ENCODE peak calls at places on chromosomes 1 and 21, in nine cellular contexts. T is AG10803, F is choroid plexus epithelial cell, Q is RWPE1, V is coronary artery, G is neural crest cell, K is heart left ventricle, I is pancreas, N is AG04449. M is an unnamed sample.

GRCh38 chr1:7477593-7477992 is 293.5 kb upstream of the VAMP3 start:
- DNase-seq in T (no peak), F (no peak), Q (no peak), V (no peak), G (no peak), K (no peak), I (no peak), N (no peak), M (no peak)

GRCh38 chr1:19772053-19772452 is 27.7 kb downstream of the TMCO4 start:
- DNase-seq in T (no peak), F (no peak), Q (no peak), V (no peak), G (no peak), K (no peak), I (no peak), N (no peak), M (no peak)

GRCh38 chr1:84077476-84078107 is 66.5 kb upstream of the PRKACB start:
- DNase-seq in T (peak), F (peak), Q (peak), V (peak), G (peak), K (peak), I (peak), N (no peak), M (peak)

GRCh38 chr1:218412181-218412580 is 67.0 kb downstream of the TGFB2 start:
- DNase-seq in T (peak), F (peak), Q (no peak), V (no peak), G (no peak), K (no peak), I (no peak), N (peak), M (peak)

GRCh38 chr1:100506221-100506620 is 31.7 kb upstream of the GPR88 start:
- DNase-seq in T (peak), F (peak), Q (no peak), V (no peak), G (no peak), K (no peak), I (no peak), N (no peak), M (no peak)

GRCh38 chr1:162361349-162361748 is 15.3 kb downstream of the SPATA46 start:
- DNase-seq in T (no peak), F (no peak), Q (no peak), V (no peak), G (no peak), K (no peak), I (no peak), N (no peak), M (no peak)

GRCh38 chr1:212749924-212750535 is 41.5 kb downstream of the NSL1 start:
- DNase-seq in T (peak), F (peak), Q (peak), V (no peak), G (no peak), K (no peak), I (no peak), N (no peak), M (peak)

GRCh38 chr1:44643721-44644330 is 30.5 kb downstream of the TMEM53 start:
- DNase-seq in T (no peak), F (no peak), Q (no peak), V (no peak), G (no peak), K (no peak), I (no peak), N (no peak), M (no peak)

GRCh38 chr1:17525996-17526686 is 13.4 kb upstream of the ARHGEF10L start:
- DNase-seq in T (no peak), F (no peak), Q (no peak), V (no peak), G (no peak), K (no peak), I (no peak), N (no peak), M (no peak)

GRCh38 chr1:157197906-157198435 is 59.8 kb upstream of the ETV3 start:
- DNase-seq in T (no peak), F (no peak), Q (no peak), V (no peak), G (no peak), K (no peak), I (peak), N (no peak), M (no peak)

GRCh38 chr1:12439083-12439482 is 178.9 kb downstream of the DHRS3 start:
- DNase-seq in T (no peak), F (no peak), Q (no peak), V (no peak), G (no peak), K (no peak), I (no peak), N (no peak), M (no peak)

GRCh38 chr1:14570514-14570913 is 28.0 kb upstream of the KAZN start:
- DNase-seq in T (peak), F (no peak), Q (no peak), V (no peak), G (no peak), K (no peak), I (no peak), N (no peak), M (no peak)

GRCh38 chr1:16173447-16174260 is 17.8 kb upstream of the EPHA2 start:
- DNase-seq in T (peak), F (peak), Q (peak), V (no peak), G (no peak), K (no peak), I (peak), N (peak), M (no peak)

GRCh38 chr21:46345861-46346260 is 21.9 kb downstream of the PCNT start:
- DNase-seq in T (no peak), F (no peak), Q (no peak), V (no peak), G (no peak), K (no peak), I (no peak), N (no peak), M (no peak)

GRCh38 chr21:46346296-46347202 is 22.6 kb downstream of the PCNT start:
- DNase-seq in T (no peak), F (no peak), Q (no peak), V (no peak), G (no peak), K (no peak), I (no peak), N (no peak), M (no peak)

GRCh38 chr21:46349134-46349760 is 25.3 kb downstream of the PCNT start:
- DNase-seq in T (no peak), F (no peak), Q (no peak), V (no peak), G (no peak), K (no peak), I (no peak), N (no peak), M (no peak)

GRCh38 chr21:46347203-46347550 is 23.2 kb downstream of the PCNT start:
- DNase-seq in T (no peak), F (no peak), Q (no peak), V (no peak), G (no peak), K (no peak), I (no peak), N (no peak), M (no peak)

DNA sequence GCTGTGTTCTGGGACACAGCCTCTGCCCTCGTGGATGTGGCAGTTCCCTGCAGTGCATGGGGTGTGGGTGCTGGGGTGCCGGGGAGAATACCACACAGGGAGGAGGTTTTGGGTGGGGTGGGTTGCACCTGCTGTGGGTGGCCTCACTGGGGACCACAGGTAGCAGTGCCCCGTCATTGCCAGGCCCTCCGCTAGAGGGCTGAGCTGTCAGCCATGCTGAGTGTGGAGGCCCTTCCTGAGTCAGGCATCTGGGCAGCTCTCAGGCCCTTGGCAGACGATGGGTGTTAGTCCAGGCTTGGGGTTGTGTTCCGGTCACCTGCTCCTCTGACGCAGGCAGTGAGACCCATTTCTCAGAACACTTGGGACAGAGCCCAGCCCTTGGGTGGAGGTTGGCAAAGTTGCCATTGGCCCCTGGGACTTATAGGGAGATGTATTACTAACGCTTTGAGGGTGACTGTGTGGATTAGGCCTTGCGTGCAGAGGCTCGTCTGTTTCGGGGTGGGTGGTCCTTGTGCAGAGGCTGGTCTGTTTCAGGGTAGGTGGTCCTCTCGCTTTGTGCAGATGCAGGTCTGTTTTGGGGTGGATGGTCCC is 23.9 kb downstream of the PCNT start:
- DNase-seq in T (no peak), F (no peak), Q (no peak), V (no peak), G (no peak), K (peak), I (no peak), N (no peak), M (no peak)
- TF ChIP-seq CTCF in T (no peak), F (no peak), Q (no peak), V (no peak), G (no peak), K (peak), I (no peak), N (peak), M (no peak)

DNA sequence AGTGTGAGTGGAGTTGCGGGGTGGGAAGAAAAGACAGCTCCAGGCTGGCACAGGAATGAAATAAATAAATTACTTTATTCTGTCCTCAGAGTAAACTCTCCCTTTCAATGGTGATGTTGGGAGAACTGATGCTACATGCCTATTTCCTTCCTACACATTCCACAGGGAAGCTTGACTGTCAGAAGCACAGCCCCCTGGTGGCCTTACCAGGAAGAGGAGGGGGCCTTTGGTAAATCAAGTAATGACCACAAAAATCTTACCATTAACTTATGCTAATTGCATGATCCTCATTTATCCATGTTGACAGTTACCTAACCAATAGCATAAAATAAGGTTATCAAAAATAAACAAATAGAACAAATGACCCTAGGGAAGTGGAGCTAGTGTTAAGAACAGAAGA is 605.0 kb upstream of the PKN2 start:
- DNase-seq in T (no peak), F (peak), Q (no peak), V (no peak), G (peak), K (no peak), I (no peak), N (no peak), M (no peak)
- TF ChIP-seq CTCF in T (peak), F (peak), Q (no peak), V (no peak), G (peak), K (peak), I (no peak), N (peak), M (peak)

GRCh38 chr1:48250572-48250971 is 28.1 kb downstream of the SLC5A9 start:
- DNase-seq in T (no peak), F (no peak), Q (no peak), V (no peak), G (no peak), K (no peak), I (no peak), N (no peak), M (no peak)

GRCh38 chr1:48251323-48251722 is 28.8 kb downstream of the SLC5A9 start:
- DNase-seq in T (no peak), F (no peak), Q (no peak), V (no peak), G (no peak), K (no peak), I (no peak), N (no peak), M (no peak)

GRCh38 chr1:48248356-48248755 is 25.8 kb downstream of the SLC5A9 start:
- DNase-seq in T (no peak), F (no peak), Q (no peak), V (no peak), G (no peak), K (no peak), I (no peak), N (no peak), M (no peak)

GRCh38 chr1:48251858-48252257 is 29.3 kb downstream of the SLC5A9 start:
- DNase-seq in T (no peak), F (no peak), Q (no peak), V (no peak), G (no peak), K (no peak), I (no peak), N (no peak), M (no peak)

GRCh38 chr1:48249868-48250267 is 27.4 kb downstream of the SLC5A9 start:
- DNase-seq in T (no peak), F (no peak), Q (no peak), V (no peak), G (no peak), K (no peak), I (no peak), N (no peak), M (no peak)
- TF ChIP-seq CTCF in T (no peak), F (no peak), Q (no peak), V (no peak), G (no peak), K (no peak), I (no peak), N (no peak), M (no peak)

GRCh38 chr1:105072850-105073249 is 1323.2 kb downstream of the AMY1C start:
- DNase-seq in T (no peak), F (no peak), Q (no peak), V (no peak), G (no peak), K (no peak), I (no peak), N (no peak), M (no peak)
- TF ChIP-seq CTCF in T (no peak), F (no peak), Q (no peak), V (no peak), G (no peak), K (no peak), I (no peak), N (no peak), M (no peak)

GRCh38 chr1:168379110-168379860 is 98.6 kb downstream of the TBX19 start:
- DNase-seq in T (peak), F (peak), Q (peak), V (no peak), G (no peak), K (no peak), I (no peak), N (peak), M (no peak)

GRCh38 chr1:168386492-168386891 is 105.8 kb downstream of the TBX19 start:
- DNase-seq in T (no peak), F (no peak), Q (no peak), V (no peak), G (no peak), K (no peak), I (no peak), N (no peak), M (no peak)

GRCh38 chr1:168386949-168387586 is 106.4 kb downstream of the TBX19 start:
- DNase-seq in T (no peak), F (peak), Q (peak), V (no peak), G (no peak), K (peak), I (peak), N (no peak), M (no peak)

GRCh38 chr1:168380945-168381344 is 100.3 kb downstream of the TBX19 start:
- DNase-seq in T (no peak), F (no peak), Q (no peak), V (no peak), G (no peak), K (no peak), I (no peak), N (no peak), M (no peak)

DNA sequence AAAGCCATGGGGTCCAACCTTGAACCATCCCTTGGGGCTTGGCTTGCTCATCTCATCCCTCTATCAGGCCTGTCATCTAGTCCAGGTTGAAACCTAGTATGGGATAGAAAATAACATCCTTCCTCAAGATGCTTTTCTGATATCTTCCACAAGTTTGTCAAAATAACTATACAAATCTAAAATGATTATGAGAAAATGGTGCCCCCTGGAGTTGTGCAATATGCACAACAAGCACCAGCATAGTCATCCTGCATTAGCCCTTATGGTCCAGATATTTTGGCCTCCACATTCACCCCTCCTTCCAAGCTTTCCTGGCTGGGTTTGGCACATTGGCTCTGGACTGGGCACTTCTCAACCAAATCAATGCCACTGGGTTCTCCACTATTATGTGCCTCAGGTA is 101.2 kb downstream of the TBX19 start:
- DNase-seq in T (no peak), F (no peak), Q (no peak), V (no peak), G (no peak), K (no peak), I (no peak), N (no peak), M (no peak)
- TF ChIP-seq CTCF in T (no peak), F (no peak), Q (no peak), V (no peak), G (peak), K (no peak), I (no peak), N (no peak), M (no peak)

M was measured in AG09319.